ENCODE peak calls at places on chromosomes 11 and 22, in nine cellular contexts. J is AG08395; G is GM12892; E is activated CD4-positive, alpha-beta T cell treated with anti-CD3 and anti-CD28 coated beads for 48 hours; N is amygdala; V is Right ventricle myocardium superior; Q is IMR-90; I is Calu3; F is OCI-LY7. A is an unnamed sample.

GRCh38 chr11:76783901-76784813 is 1.0 kb downstream of the TSKU start:
- DNase-seq in J (peak), G (no peak), E (peak), N (peak), V (peak), Q (peak), I (peak), F (no peak), A (peak)

GRCh38 chr11:69012092-69013008 is 696 bp downstream of the MRGPRF start:
- DNase-seq in J (peak), G (no peak), E (no peak), N (no peak), V (peak), Q (peak), I (no peak), F (no peak), A (peak)

GRCh38 chr22:22942511-22943329 is 55.1 kb downstream of the IGLL5 start:
- DNase-seq in J (peak), G (no peak), E (peak), N (peak), V (no peak), Q (peak), I (peak), F (peak), A (peak)

GRCh38 chr11:77129841-77130756 is 2.1 kb downstream of the MYO7A start:
- DNase-seq in J (no peak), G (no peak), E (no peak), N (no peak), V (peak), Q (no peak), I (no peak), F (no peak), A (no peak)

GRCh38 chr22:49660321-49660720 is 167.4 kb downstream of the BRD1 start:
- DNase-seq in J (no peak), G (no peak), E (no peak), N (no peak), V (no peak), Q (no peak), I (no peak), F (no peak), A (no peak)

GRCh38 chr11:15059132-15059531 is 14.3 kb upstream of the CALCB start:
- DNase-seq in J (no peak), G (no peak), E (no peak), N (no peak), V (no peak), Q (no peak), I (no peak), F (no peak), A (no peak)

GRCh38 chr11:98940913-98941312 is 79.8 kb upstream of the CNTN5 start:
- DNase-seq in J (no peak), G (no peak), E (no peak), N (no peak), V (no peak), Q (no peak), I (no peak), F (no peak), A (no peak)

GRCh38 chr11:30000986-30001385 is 15.8 kb downstream of the KCNA4 start:
- DNase-seq in J (no peak), G (no peak), E (no peak), N (no peak), V (no peak), Q (no peak), I (no peak), F (no peak), A (no peak)

GRCh38 chr11:122673706-122674105 is 18.2 kb downstream of the UBASH3B start:
- DNase-seq in J (no peak), G (no peak), E (no peak), N (no peak), V (no peak), Q (peak), I (no peak), F (no peak), A (no peak)

GRCh38 chr22:40176921-40177737 is 596 bp upstream of the TNRC6B start:
- DNase-seq in J (peak), G (no peak), E (peak), N (no peak), V (no peak), Q (peak), I (peak), F (peak), A (peak)

GRCh38 chr22:49323751-49324415 is 503.8 kb downstream of the BRD1 start:
- DNase-seq in J (no peak), G (no peak), E (no peak), N (no peak), V (no peak), Q (no peak), I (no peak), F (no peak), A (no peak)

GRCh38 chr11:57180141-57180561 is 1.6 kb upstream of the LRRC55 start:
- DNase-seq in J (no peak), G (no peak), E (no peak), N (no peak), V (no peak), Q (no peak), I (no peak), F (no peak), A (no peak)

GRCh38 chr11:85947431-85948272 is 92.5 kb downstream of the CCDC83 start:
- DNase-seq in J (peak), G (no peak), E (peak), N (no peak), V (no peak), Q (peak), I (peak), F (no peak), A (peak)

GRCh38 chr11:93986716-93987115 is 34.4 kb upstream of the HEPHL1 start:
- DNase-seq in J (no peak), G (no peak), E (no peak), N (no peak), V (no peak), Q (peak), I (peak), F (no peak), A (no peak)

GRCh38 chr22:26516503-26516902 is 4.2 kb upstream of the TFIP11 start:
- DNase-seq in J (no peak), G (no peak), E (no peak), N (no peak), V (no peak), Q (no peak), I (no peak), F (no peak), A (no peak)

GRCh38 chr11:9753031-9753430 is 89.2 kb downstream of the SWAP70 start:
- DNase-seq in J (peak), G (no peak), E (peak), N (no peak), V (no peak), Q (peak), I (no peak), F (no peak), A (peak)

GRCh38 chr11:74278721-74279148 is 32.7 kb downstream of the P4HA3 start:
- DNase-seq in J (peak), G (no peak), E (no peak), N (no peak), V (peak), Q (peak), I (no peak), F (no peak), A (peak)

GRCh38 chr11:8229299-8230177 is 34.1 kb downstream of the LMO1 start:
- DNase-seq in J (no peak), G (no peak), E (no peak), N (no peak), V (peak), Q (no peak), I (no peak), F (no peak), A (no peak)

GRCh38 chr11:12704049-12704448 is 29.8 kb downstream of the TEAD1 start:
- DNase-seq in J (no peak), G (no peak), E (no peak), N (no peak), V (no peak), Q (peak), I (no peak), F (no peak), A (peak)

GRCh38 chr11:34002420-34002819 is 49.1 kb upstream of the CAPRIN1 start:
- DNase-seq in J (no peak), G (no peak), E (no peak), N (no peak), V (no peak), Q (no peak), I (peak), F (no peak), A (no peak)

A was measured in HFFc6.